ENCODE peak calls at places on chromosomes 2 and 18, in four cellular contexts. A is K562, T is HepG2, L is GM12878. X is an unnamed sample.
A peak's percentile ranks its signal among the peaks of the same experiment; 100 is the strongest.

GRCh38 chr2:63719052-63719451 is 122.6 kb upstream of the UGP2 start:
- DNase-seq in A (no peak), T (no peak), L (no peak), X (no peak)

GRCh38 chr2:106193491-106193976 is 567 bp downstream of the UXS1 start:
- DNase-seq in A (peak; percentile 41), T (peak; percentile 15), L (no peak), X (peak; percentile 40)

GRCh38 chr2:228987441-228988155 is 283.5 kb downstream of the PID1 start:
- DNase-seq in A (no peak), T (no peak), L (no peak), X (no peak)

GRCh38 chr18:3704556-3705162 is 254.7 kb downstream of the TGIF1 start:
- DNase-seq in A (no peak), T (no peak), L (no peak), X (no peak)

GRCh38 chr18:76203552-76203951 is 291.5 kb downstream of the ZNF516 start:
- DNase-seq in A (no peak), T (no peak), L (no peak), X (no peak)

GRCh38 chr2:211982162-211982561 is 556.4 kb downstream of the ERBB4 start:
- DNase-seq in A (no peak), T (no peak), L (no peak), X (no peak)

GRCh38 chr2:230658877-230659652 is 53.6 kb upstream of the CAB39 start:
- DNase-seq in A (peak; percentile 85), T (no peak), L (peak; percentile 91), X (no peak)

GRCh38 chr2:141911485-141912066 is 219.2 kb downstream of the LRP1B start:
- DNase-seq in A (no peak), T (peak; percentile 50), L (no peak), X (peak; percentile 50)

GRCh38 chr18:25399554-25399953 is 47.6 kb upstream of the ZNF521 start:
- DNase-seq in A (no peak), T (no peak), L (no peak), X (no peak)

GRCh38 chr2:7031424-7032245 is 114.4 kb downstream of the RNF144A start:
- DNase-seq in A (no peak), T (peak; percentile 98), L (no peak), X (no peak)

GRCh38 chr2:96103388-96103705 is 13.0 kb downstream of the ADRA2B start:
- DNase-seq in A (no peak), T (no peak), L (no peak), X (peak; percentile 6)

GRCh38 chr18:49020621-49021021 is 69.9 kb upstream of the SMAD7 start:
- DNase-seq in A (no peak), T (no peak), L (no peak), X (no peak)

GRCh38 chr2:153101187-153101586 is 377.4 kb downstream of the RPRM start:
- DNase-seq in A (no peak), T (peak; percentile 23), L (no peak), X (no peak)

GRCh38 chr2:167715932-167716331 is 531.5 kb downstream of the STK39 start:
- DNase-seq in A (no peak), T (no peak), L (no peak), X (peak; percentile 35)

GRCh38 chr2:3785890-3786273 is 82.5 kb downstream of the DCDC2C start:
- DNase-seq in A (no peak), T (no peak), L (no peak), X (no peak)

GRCh38 chr2:45009928-45010705 is 865 bp upstream of the SIX2 start:
- DNase-seq in A (no peak), T (no peak), L (no peak), X (peak; percentile 73)

GRCh38 chr18:57223160-57223870 is 76.4 kb downstream of the BOD1L2 start:
- DNase-seq in A (no peak), T (no peak), L (no peak), X (no peak)

GRCh38 chr2:50148632-50149031 is 883.3 kb downstream of the NRXN1 start:
- DNase-seq in A (no peak), T (no peak), L (no peak), X (no peak)

GRCh38 chr2:173291412-173291811 is 63.3 kb upstream of the CDCA7 start:
- DNase-seq in A (peak; percentile 14), T (no peak), L (no peak), X (no peak)

GRCh38 chr2:98830573-98831145 is 99.7 kb upstream of the MGAT4A start:
- DNase-seq in A (no peak), T (no peak), L (no peak), X (no peak)

GRCh38 chr18:76892832-76893231 is 70.5 kb downstream of the ZNF236 start:
- DNase-seq in A (no peak), T (no peak), L (no peak), X (no peak)

GRCh38 chr2:207037813-207038212 is 98.5 kb downstream of the CPO start:
- DNase-seq in A (no peak), T (no peak), L (no peak), X (no peak)

GRCh38 chr18:76479351-76480238 is 15.4 kb downstream of the ZNF516 start:
- DNase-seq in A (no peak), T (no peak), L (no peak), X (no peak)

GRCh38 chr2:211085056-211085680 is 528.8 kb downstream of the CPS1 start:
- DNase-seq in A (peak; percentile 3), T (peak; percentile 49), L (no peak), X (no peak)

GRCh38 chr2:149149007-149149297 is 110.5 kb downstream of the LYPD6B start:
- DNase-seq in A (no peak), T (no peak), L (no peak), X (no peak)

GRCh38 chr2:128317186-128317897 is 1.3 kb downstream of the HS6ST1 start:
- DNase-seq in A (no peak), T (peak; percentile 63), L (peak; percentile 11), X (peak; percentile 65)

GRCh38 chr2:126942427-126943203 is 43.9 kb downstream of the TEX51 start:
- DNase-seq in A (no peak), T (no peak), L (no peak), X (peak; percentile 41)

GRCh38 chr2:175256806-175257585 is 75.5 kb upstream of the ATP5MC3 start:
- DNase-seq in A (no peak), T (no peak), L (no peak), X (no peak)

GRCh38 chr2:39696838-39697237 is 31.1 kb downstream of the TMEM178A start:
- DNase-seq in A (no peak), T (peak; percentile 12), L (no peak), X (no peak)

GRCh38 chr2:202237787-202238233 is 587 bp downstream of the SUMO1 start:
- DNase-seq in A (peak; percentile 36), T (peak; percentile 33), L (no peak), X (no peak)

GRCh38 chr2:67309281-67309680 is 87.9 kb upstream of the ETAA1 start:
- DNase-seq in A (no peak), T (peak; percentile 89), L (no peak), X (no peak)

GRCh38 chr2:222756362-222756831 is 84.9 kb downstream of the MOGAT1 start:
- DNase-seq in A (no peak), T (peak; percentile 35), L (no peak), X (no peak)

GRCh38 chr2:107078584-107078983 is 192.6 kb upstream of the ST6GAL2 start:
- DNase-seq in A (no peak), T (no peak), L (no peak), X (no peak)

GRCh38 chr2:45170976-45171514 is 161.8 kb upstream of the SIX2 start:
- DNase-seq in A (no peak), T (no peak), L (no peak), X (no peak)

GRCh38 chr18:25253779-25254178 is 98.2 kb downstream of the ZNF521 start:
- DNase-seq in A (no peak), T (no peak), L (no peak), X (no peak)

GRCh38 chr2:27305516-27305915 is 2.7 kb downstream of the UCN start:
- DNase-seq in A (no peak), T (no peak), L (no peak), X (no peak)

GRCh38 chr18:32888311-32888710 is 115.5 kb upstream of the KLHL14 start:
- DNase-seq in A (no peak), T (no peak), L (no peak), X (no peak)

GRCh38 chr2:237968048-237968862 is 1.4 kb downstream of the UBE2F start:
- DNase-seq in A (peak; percentile 47), T (peak; percentile 35), L (peak; percentile 82), X (no peak)
- TF ChIP-seq TCF7 in A (no peak), T (no peak), L (no peak), X (no peak)

DNA sequence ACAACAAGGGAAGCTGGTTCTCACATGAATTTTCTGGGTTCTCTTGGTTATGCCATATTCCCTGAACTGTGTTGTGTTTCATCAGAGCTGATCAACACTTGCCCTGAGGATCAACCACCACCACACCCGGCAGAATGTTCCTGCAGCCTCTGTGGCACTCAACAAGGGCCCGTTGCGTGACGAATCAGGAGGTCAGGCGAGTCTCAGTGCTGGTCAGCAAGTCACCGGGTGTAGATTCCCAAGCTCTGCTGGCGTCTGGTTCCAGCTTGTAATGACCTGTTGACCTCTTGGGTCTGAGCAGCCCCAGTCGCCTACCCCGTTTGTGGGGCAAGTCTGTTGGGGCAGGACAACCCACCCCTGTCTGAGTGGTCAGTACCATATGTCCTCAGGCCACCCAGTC is 46.0 kb downstream of the ADCY3 start:
- DNase-seq in A (no peak), T (no peak), L (no peak), X (no peak)
- TF ChIP-seq TCF7 in A (no peak), T (no peak), L (no peak), X (no peak)

GRCh38 chr2:75022516-75022915 is 64.1 kb downstream of the POLE4 start:
- DNase-seq in A (no peak), T (no peak), L (no peak), X (no peak)

GRCh38 chr2:75018162-75018561 is 59.7 kb downstream of the POLE4 start:
- DNase-seq in A (no peak), T (no peak), L (no peak), X (no peak)

GRCh38 chr2:75025216-75025615 is 66.8 kb downstream of the POLE4 start:
- DNase-seq in A (no peak), T (no peak), L (no peak), X (no peak)

GRCh38 chr2:75020476-75020875 is 62.0 kb downstream of the POLE4 start:
- DNase-seq in A (no peak), T (no peak), L (no peak), X (no peak)

DNA sequence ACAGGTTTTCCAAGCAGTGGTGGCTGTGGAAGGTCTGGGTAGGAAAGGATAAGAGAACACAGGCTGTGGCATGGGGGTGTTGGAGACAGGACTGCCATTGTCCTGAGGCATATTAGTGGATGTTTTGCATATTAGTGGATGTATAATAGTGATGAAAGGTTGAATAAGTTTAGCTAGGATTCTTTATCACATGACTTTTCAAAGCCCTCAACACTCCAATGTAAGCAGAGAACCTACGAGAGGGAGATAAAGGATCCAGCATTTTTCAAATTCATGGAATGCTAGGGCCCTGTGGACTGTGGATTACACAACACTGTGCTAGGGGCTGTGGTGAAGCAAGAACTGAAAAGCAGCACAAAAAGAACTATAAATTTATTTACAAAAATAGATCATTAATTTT is 63.2 kb downstream of the POLE4 start:
- DNase-seq in A (no peak), T (peak; percentile 91), L (no peak), X (no peak)
- TF ChIP-seq TCF7 in A (no peak), T (no peak), L (no peak), X (no peak)

GRCh38 chr2:122096788-122097187 is 341.3 kb downstream of the TSN start:
- DNase-seq in A (no peak), T (no peak), L (no peak), X (no peak)

GRCh38 chr2:122098301-122098700 is 342.9 kb downstream of the TSN start:
- DNase-seq in A (no peak), T (no peak), L (no peak), X (no peak)

GRCh38 chr2:122101319-122101718 is 345.9 kb downstream of the TSN start:
- DNase-seq in A (peak; percentile 17), T (no peak), L (no peak), X (no peak)

GRCh38 chr2:122105171-122105884 is 349.9 kb downstream of the TSN start:
- DNase-seq in A (no peak), T (no peak), L (no peak), X (no peak)

GRCh38 chr2:122100371-122101150 is 345.1 kb downstream of the TSN start:
- DNase-seq in A (no peak), T (no peak), L (no peak), X (no peak)
- TF ChIP-seq TCF7 in A (no peak), T (no peak), L (no peak), X (no peak)